ENCODE peak calls at places on chromosomes 1 and 21, in ten cellular contexts. M is H1, N is GM12878, G is epithelial cell of esophagus, K is tibial artery, A is cardiac muscle cell, D is progenitor cell of endocrine pancreas, R is glutamatergic neuron, T is Calu3, Y is sigmoid colon. I is an unnamed sample.

GRCh38 chr1:231613419-231614349 is 12.9 kb upstream of the DISC1 start:
- DNase-seq in T (no peak), Y (no peak), A (no peak), M (no peak), D (no peak), R (no peak), G (peak; percentile 26), N (no peak), K (no peak), I (no peak)

GRCh38 chr1:239951518-239952130 is 140.1 kb upstream of the FMN2 start:
- DNase-seq in Y (no peak), K (no peak), A (peak; percentile 71), M (no peak), G (peak; percentile 70), D (peak; percentile 44), T (peak; percentile 83), R (peak; percentile 71), N (no peak), I (peak; percentile 80)

GRCh38 chr21:36419996-36420395 is 34.8 kb downstream of the CHAF1B start:
- DNase-seq in D (peak; percentile 73), R (peak; percentile 85), Y (peak; percentile 86), N (no peak), M (peak; percentile 70), T (peak; percentile 81), G (peak; percentile 91), K (peak; percentile 90), A (peak; percentile 94), I (peak; percentile 84)

GRCh38 chr21:32916088-32916487 is 109.6 kb upstream of the OLIG2 start:
- DNase-seq in T (no peak), G (no peak), K (no peak), D (no peak), Y (no peak), N (no peak), M (no peak), A (no peak), R (no peak), I (no peak)

GRCh38 chr21:43864313-43864805 is 664 bp upstream of the AGPAT3 start:
- DNase-seq in M (no peak), Y (peak; percentile 70), G (peak; percentile 56), T (peak; percentile 68), D (peak; percentile 47), A (peak; percentile 33), K (no peak), N (no peak), R (no peak), I (peak; percentile 64)

GRCh38 chr1:246066553-246066952 is 440.5 kb downstream of the SMYD3 start:
- DNase-seq in G (no peak), T (no peak), R (no peak), D (no peak), M (peak; percentile 10), A (no peak), Y (no peak), K (no peak), N (no peak), I (peak; percentile 15)

GRCh38 chr1:8162168-8162567 is 136.1 kb upstream of the ERRFI1 start:
- DNase-seq in D (no peak), T (no peak), A (no peak), K (no peak), G (no peak), Y (no peak), M (no peak), N (no peak), R (no peak), I (no peak)

GRCh38 chr1:236913371-236914037 is 90.7 kb downstream of the MT1HL1 start:
- DNase-seq in K (no peak), A (no peak), G (peak; percentile 36), D (no peak), N (no peak), R (no peak), T (no peak), M (no peak), Y (no peak), I (no peak)

GRCh38 chr1:150182233-150182632 is 32.5 kb downstream of the PLEKHO1 start:
- DNase-seq in D (no peak), R (no peak), Y (peak; percentile 68), G (no peak), T (no peak), N (no peak), K (no peak), A (no peak), M (no peak), I (no peak)

GRCh38 chr1:150192012-150192411 is 42.3 kb downstream of the PLEKHO1 start:
- DNase-seq in A (peak; percentile 78), D (no peak), Y (no peak), G (peak; percentile 11), M (no peak), N (no peak), R (no peak), T (no peak), K (no peak), I (no peak)

GRCh38 chr1:150185481-150185880 is 35.8 kb downstream of the PLEKHO1 start:
- DNase-seq in T (no peak), A (no peak), M (no peak), R (no peak), Y (no peak), K (no peak), G (no peak), N (no peak), D (no peak), I (no peak)

GRCh38 chr1:150186789-150187559 is 37.3 kb downstream of the PLEKHO1 start:
- DNase-seq in N (no peak), T (peak; percentile 34), M (no peak), D (no peak), Y (no peak), R (no peak), K (no peak), G (peak; percentile 48), A (peak; percentile 65), I (peak; percentile 12)

DNA sequence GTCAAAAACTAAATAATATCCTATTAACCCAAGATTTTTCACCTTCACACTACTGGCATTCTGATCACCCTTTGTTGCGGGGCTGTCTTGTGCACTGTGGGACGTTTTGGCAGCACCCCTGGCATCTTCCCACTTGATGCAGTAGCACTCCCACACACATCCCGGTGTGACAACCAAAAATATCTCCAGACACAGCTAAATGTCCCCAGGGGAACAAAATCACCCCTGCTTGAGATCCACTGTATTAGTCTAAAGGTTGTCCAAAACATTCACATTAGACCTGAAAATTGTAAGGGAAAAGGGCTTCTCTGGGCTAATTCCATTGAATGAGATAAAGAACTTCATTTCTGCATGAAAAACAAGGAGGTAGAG is 37.8 kb downstream of the PLEKHO1 start:
- DNase-seq in Y (no peak), T (no peak), A (no peak), N (no peak), M (no peak), G (no peak), K (no peak), D (no peak), R (no peak), I (no peak)
- TF ChIP-seq CTCF in Y (no peak), T (no peak), A (no peak), N (no peak), M (no peak), G (peak; percentile 3), K (no peak), D (no peak), R (peak; percentile 32), I (no peak)

GRCh38 chr1:75392278-75392677 is 218.6 kb downstream of the SLC44A5 start:
- DNase-seq in G (no peak), D (no peak), K (no peak), R (no peak), T (no peak), A (no peak), N (no peak), Y (no peak), M (no peak), I (no peak)

GRCh38 chr1:75396745-75397144 is 214.2 kb downstream of the SLC44A5 start:
- DNase-seq in M (no peak), T (no peak), Y (no peak), R (no peak), D (no peak), K (no peak), G (peak; percentile 66), N (no peak), A (no peak), I (no peak)

GRCh38 chr1:75394386-75395139 is 216.4 kb downstream of the SLC44A5 start:
- DNase-seq in N (no peak), Y (no peak), T (no peak), D (no peak), M (no peak), K (no peak), R (no peak), A (no peak), G (no peak), I (no peak)

DNA sequence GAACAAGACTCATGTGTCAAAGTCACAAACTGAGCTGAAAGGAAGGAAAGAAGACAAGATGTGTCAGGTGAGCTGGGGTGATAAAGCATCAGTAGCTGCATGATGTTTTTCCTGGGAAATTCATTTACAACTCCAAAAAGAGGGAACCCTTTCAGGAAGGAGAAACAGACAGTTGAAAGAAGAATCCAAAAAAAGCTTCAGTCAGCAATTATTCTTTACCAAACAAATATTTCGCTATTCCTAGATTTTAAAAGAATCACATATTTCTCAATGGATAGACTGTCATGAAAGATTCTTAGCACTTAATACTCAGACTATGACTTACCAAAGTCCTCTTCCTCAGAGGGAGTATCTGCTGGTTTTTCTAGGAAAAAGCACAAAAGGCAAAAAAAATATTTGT is 214.7 kb downstream of the SLC44A5 start:
- DNase-seq in T (no peak), M (no peak), K (no peak), N (no peak), Y (no peak), G (no peak), R (no peak), A (no peak), D (no peak), I (no peak)
- TF ChIP-seq CTCF in T (no peak), M (no peak), K (no peak), N (no peak), Y (no peak), G (no peak), R (no peak), A (no peak), D (no peak), I (no peak)

DNA sequence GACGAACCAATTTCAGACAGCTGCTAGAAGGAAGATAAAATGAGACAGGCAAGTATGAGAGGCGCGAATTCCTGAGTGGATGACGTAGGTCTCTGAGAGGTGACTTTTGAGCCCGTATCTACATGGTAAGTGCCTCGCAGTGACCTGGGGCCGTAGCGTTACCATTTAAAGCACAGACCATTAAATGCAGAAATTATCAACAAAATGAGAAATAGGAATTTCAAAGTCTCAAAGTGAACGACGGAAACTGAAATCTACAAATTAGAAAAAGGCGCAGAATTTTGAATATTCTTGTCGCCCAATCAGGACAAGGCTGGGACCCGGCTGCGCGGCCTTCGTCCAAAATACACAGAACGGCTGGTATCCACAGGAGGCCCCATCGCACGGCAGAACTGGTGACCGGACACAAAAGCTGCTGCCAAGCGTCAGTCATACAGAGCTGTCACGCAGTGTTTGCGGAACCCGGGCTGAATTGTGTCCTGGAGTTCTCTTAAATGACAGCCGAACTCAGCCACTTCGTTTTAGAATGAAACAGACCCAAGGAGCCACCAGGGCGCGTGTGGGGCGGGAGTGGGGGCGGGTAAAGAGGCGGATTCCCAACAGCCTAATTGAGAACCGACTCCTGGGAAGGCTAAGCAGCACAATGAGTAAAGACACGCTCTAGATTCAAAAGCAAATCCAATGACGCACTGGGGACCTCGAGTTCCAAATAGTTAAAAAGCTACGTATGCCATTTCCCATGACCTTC is 13.8 kb upstream of the BOLA1 start:
- DNase-seq in T (peak; percentile 81), A (peak; percentile 81), Y (peak; percentile 94), R (peak; percentile 76), G (peak; percentile 66), N (peak; percentile 55), K (peak; percentile 96), M (no peak), D (peak; percentile 40), I (peak; percentile 63)
- TF ChIP-seq CTCF in T (no peak), A (peak; percentile 13), Y (no peak), R (no peak), G (peak; percentile 24), N (peak; percentile 9), K (peak; percentile 4), M (no peak), D (peak; percentile 12), I (no peak)

GRCh38 chr1:88877911-88878310 is 13.5 kb downstream of the GTF2B start:
- DNase-seq in G (no peak), R (no peak), N (no peak), A (no peak), M (no peak), Y (no peak), T (no peak), K (no peak), D (no peak), I (no peak)
- TF ChIP-seq CTCF in G (no peak), R (no peak), N (no peak), A (no peak), M (no peak), Y (no peak), T (no peak), K (no peak), D (no peak), I (no peak)

I was measured in nephron progenitor cell.